ENCODE peak calls at places on chromosomes 2 and 18, in four cellular contexts. E is tibial nerve, F is fibroblast of the aortic adventitia, W is spleen. C is an unnamed sample.

GRCh38 chr2:48398285-48399135 is 131.4 kb upstream of the STON1 start:
- DNase-seq in E (no peak), F (no peak), W (no peak), C (no peak)

GRCh38 chr2:72989770-72990556 is 72.6 kb downstream of the EMX1 start:
- DNase-seq in E (no peak), F (peak; percentile 16), W (peak; percentile 70), C (no peak)

GRCh38 chr2:145623136-145623535 is 1103.2 kb upstream of the ZEB2 start:
- DNase-seq in E (no peak), F (peak; percentile 67), W (no peak), C (no peak)

GRCh38 chr2:158795110-158795924 is at the start of gene DAPL1:
- DNase-seq in E (no peak), F (no peak), W (no peak), C (no peak)

GRCh38 chr18:44816449-44816848 is 135.8 kb downstream of the SETBP1 start:
- DNase-seq in E (no peak), F (no peak), W (no peak), C (no peak)

GRCh38 chr2:136246086-136246669 is 128.2 kb upstream of the CXCR4 start:
- DNase-seq in E (no peak), F (peak; percentile 66), W (peak; percentile 87), C (no peak)

GRCh38 chr2:88003074-88003755 is 13.1 kb downstream of the RNU2-63P start:
- DNase-seq in E (no peak), F (no peak), W (peak; percentile 82), C (no peak)

GRCh38 chr18:7789853-7790552 is 222.9 kb downstream of the PTPRM start:
- DNase-seq in E (no peak), F (peak; percentile 63), W (no peak), C (no peak)

GRCh38 chr2:143263045-143263625 is 133.9 kb downstream of the ARHGAP15 start:
- DNase-seq in E (no peak), F (no peak), W (no peak), C (no peak)

GRCh38 chr2:233470839-233471238 is 95.7 kb downstream of the USP40 start:
- DNase-seq in E (no peak), F (no peak), W (no peak), C (no peak)

GRCh38 chr2:120956486-120957156 is 221.0 kb downstream of the GLI2 start:
- DNase-seq in E (no peak), F (no peak), W (no peak), C (no peak)

GRCh38 chr2:218984239-218985020 is 554 bp downstream of the FEV start:
- DNase-seq in E (no peak), F (no peak), W (no peak), C (no peak)

GRCh38 chr2:134226561-134226960 is 27.3 kb upstream of the MGAT5 start:
- DNase-seq in E (no peak), F (no peak), W (no peak), C (no peak)

GRCh38 chr2:96637385-96638143 is 548 bp downstream of the KANSL3 start:
- DNase-seq in E (peak; percentile 56), F (peak; percentile 92), W (peak; percentile 96), C (peak; percentile 79)

GRCh38 chr2:133838642-133839370 is 270.5 kb upstream of the NCKAP5 start:
- DNase-seq in E (no peak), F (no peak), W (no peak), C (no peak)

GRCh38 chr18:37729715-37730114 is 164.1 kb upstream of the CELF4 start:
- DNase-seq in E (no peak), F (no peak), W (no peak), C (no peak)

GRCh38 chr2:213119061-213119809 is 32.2 kb downstream of the IKZF2 start:
- DNase-seq in E (no peak), F (peak; percentile 56), W (no peak), C (peak; percentile 26)

GRCh38 chr2:62196278-62196901 is 475 bp downstream of the B3GNT2 start:
- DNase-seq in E (no peak), F (no peak), W (peak; percentile 95), C (peak; percentile 46)

GRCh38 chr2:14702258-14702657 is 69.7 kb downstream of the LRATD1 start:
- DNase-seq in E (no peak), F (no peak), W (no peak), C (no peak)

GRCh38 chr2:107986278-107987217 is at the start of gene SLC5A7:
- DNase-seq in E (no peak), F (no peak), W (no peak), C (no peak)
- H3K4me3 ChIP-seq in E (no peak within 1 kb of the TSS), F (no peak within 1 kb of the TSS), W (no peak within 1 kb of the TSS), C (no peak within 1 kb of the TSS)

GRCh38 chr2:197261808-197262226 is 48.8 kb downstream of the ANKRD44 start:
- DNase-seq in E (no peak), F (no peak), W (no peak), C (no peak)
- H3K4me3 ChIP-seq in E (no peak overlapping the region), F (no peak overlapping the region), W (peak overlapping the region; percentile 0), C (peak overlapping the region; percentile 19)

GRCh38 chr18:11752116-11752911 is 63.2 kb downstream of the GNAL start:
- DNase-seq in E (no peak), F (peak; percentile 16), W (no peak), C (no peak)
- H3K4me3 ChIP-seq in E (peak overlapping the region; percentile 46), F (peak overlapping the region; percentile 31), W (peak overlapping the region; percentile 41), C (no peak overlapping the region)

GRCh38 chr2:217588266-217588665 is 414.5 kb downstream of the TNS1 start:
- DNase-seq in E (no peak), F (no peak), W (no peak), C (no peak)
- H3K4me3 ChIP-seq in E (no peak overlapping the region), F (no peak overlapping the region), W (no peak overlapping the region), C (no peak overlapping the region)

GRCh38 chr2:21020031-21020667 is 23.7 kb downstream of the APOB start:
- DNase-seq in E (no peak), F (no peak), W (no peak), C (no peak)
- H3K4me3 ChIP-seq in E (no peak overlapping the region), F (no peak overlapping the region), W (no peak overlapping the region), C (no peak overlapping the region)

DNA sequence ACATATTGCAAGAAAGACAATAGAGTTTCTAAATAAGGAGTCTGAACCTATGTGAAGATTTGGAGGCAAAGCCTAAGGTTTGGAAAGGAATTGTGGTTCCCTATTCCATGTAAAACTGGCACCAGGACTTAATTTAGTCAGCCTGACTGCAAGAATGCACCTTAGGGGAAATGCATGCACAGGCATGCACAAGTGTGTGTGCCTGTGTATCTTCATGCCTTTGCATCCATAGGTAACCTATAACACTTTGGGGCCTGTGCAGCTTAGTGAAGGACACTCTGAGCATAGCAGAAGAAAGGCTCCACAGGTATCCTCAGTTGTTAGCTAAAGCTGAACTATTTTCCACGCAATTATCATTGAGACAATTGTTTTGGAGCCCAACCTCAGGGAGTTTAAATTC is 73.4 kb downstream of the RPRM start:
- DNase-seq in E (no peak), F (no peak), W (no peak), C (no peak)
- H3K4me3 ChIP-seq in E (no peak overlapping the region), F (no peak overlapping the region), W (no peak overlapping the region), C (no peak overlapping the region)

C was measured in effector memory CD4-positive, alpha-beta T cell.